ENCODE peak calls at places on chromosome 19, in seven cellular contexts. Z is IMR-90, N is neuronal stem cell, G is H9, V is mesenchymal stem cell, R is H1, W is trophoblast cell. L is an unnamed sample.

GRCh38 chr19:8457209-8457608 is 12.4 kb downstream of the HNRNPM start:
- DNase-seq in N (no peak), W (no peak), G (no peak), R (no peak), V (no peak), Z (no peak), L (no peak)

GRCh38 chr19:50567052-50567841 is 988 bp downstream of the LRRC4B start:
- DNase-seq in N (peak), R (peak), V (no peak), W (no peak), G (no peak), Z (no peak), L (peak)

GRCh38 chr19:492091-492531 is 4.2 kb upstream of the MADCAM1 start:
- DNase-seq in W (peak), G (peak), N (no peak), V (peak), R (no peak), Z (no peak), L (no peak)

GRCh38 chr19:52635786-52636570 is 2.2 kb downstream of the ZNF83 start:
- DNase-seq in N (no peak), Z (peak), W (no peak), G (no peak), R (no peak), V (no peak), L (no peak)

GRCh38 chr19:19169236-19170052 is 619 bp downstream of the MEF2B start:
- DNase-seq in V (no peak), G (no peak), W (no peak), Z (no peak), R (no peak), N (no peak), L (no peak)

GRCh38 chr19:2729943-2730818 is 9.0 kb upstream of the DIRAS1 start:
- DNase-seq in W (no peak), R (no peak), G (no peak), V (no peak), Z (no peak), N (no peak), L (no peak)

GRCh38 chr19:51094696-51095279 is 12.1 kb upstream of the KLK14 start:
- DNase-seq in N (peak), Z (no peak), G (peak), W (no peak), V (peak), R (peak), L (peak)

GRCh38 chr19:5988520-5989387 is 10.8 kb upstream of the RANBP3 start:
- DNase-seq in G (no peak), W (no peak), V (no peak), N (no peak), Z (peak), R (no peak), L (no peak)

GRCh38 chr19:8552810-8553209 is 24.4 kb downstream of the MYO1F start:
- DNase-seq in W (peak), Z (peak), V (no peak), G (peak), N (no peak), R (peak), L (peak)

GRCh38 chr19:13962738-13963602 is 10.7 kb downstream of the DCAF15 start:
- DNase-seq in N (no peak), Z (peak), V (no peak), G (peak), W (no peak), R (peak), L (peak)

GRCh38 chr19:1270854-1271527 is 1.9 kb downstream of the CIRBP start:
- DNase-seq in R (no peak), N (no peak), V (no peak), Z (no peak), W (no peak), G (no peak), L (no peak)

DNA sequence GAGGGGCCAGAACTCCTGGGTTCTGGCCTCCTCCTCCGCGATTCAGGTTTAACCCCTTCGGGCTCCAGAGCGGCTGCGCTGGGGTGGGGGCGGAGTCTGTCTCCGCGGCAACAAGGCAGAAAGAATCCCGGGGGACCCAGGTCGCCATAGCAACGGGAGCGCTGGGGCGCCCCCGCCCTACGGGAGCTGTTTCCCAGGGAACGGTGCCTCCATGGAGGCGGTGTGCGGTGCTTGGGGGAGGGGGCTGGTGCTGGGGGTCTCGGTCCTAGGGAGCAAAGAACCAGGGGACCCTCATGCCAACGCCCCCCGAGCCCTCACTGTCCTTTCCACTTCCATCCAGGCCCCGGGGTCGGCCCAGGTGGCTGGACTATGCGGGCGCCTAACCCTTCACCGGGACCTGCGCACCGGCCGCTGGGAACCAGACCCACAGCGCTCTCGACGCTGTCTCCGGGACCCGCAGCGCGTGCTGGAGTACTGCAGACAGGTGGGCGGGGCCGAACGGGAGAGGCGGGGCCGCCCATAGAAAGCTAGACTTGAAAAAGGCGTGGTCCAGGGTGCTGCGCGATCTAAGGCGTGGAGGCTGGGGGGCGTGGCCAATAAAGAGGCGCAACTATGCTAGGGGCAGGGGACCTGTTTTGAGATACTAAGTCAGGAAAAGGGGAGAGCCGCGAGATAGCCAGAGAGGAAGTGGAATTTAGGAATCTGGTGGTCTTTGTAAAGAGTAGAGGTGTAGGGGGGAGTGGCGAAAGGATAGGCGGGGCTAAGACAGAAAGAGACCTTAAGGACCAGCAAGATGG is 1.2 kb downstream of the APLP1 start:
- DNase-seq in N (peak), G (peak), V (peak), R (peak), Z (peak), W (peak), L (peak)
- H2BK120ac ChIP-seq in N (peak), G (no peak), V (no peak), R (no peak), Z (no peak), W (no peak), L (no peak)

DNA sequence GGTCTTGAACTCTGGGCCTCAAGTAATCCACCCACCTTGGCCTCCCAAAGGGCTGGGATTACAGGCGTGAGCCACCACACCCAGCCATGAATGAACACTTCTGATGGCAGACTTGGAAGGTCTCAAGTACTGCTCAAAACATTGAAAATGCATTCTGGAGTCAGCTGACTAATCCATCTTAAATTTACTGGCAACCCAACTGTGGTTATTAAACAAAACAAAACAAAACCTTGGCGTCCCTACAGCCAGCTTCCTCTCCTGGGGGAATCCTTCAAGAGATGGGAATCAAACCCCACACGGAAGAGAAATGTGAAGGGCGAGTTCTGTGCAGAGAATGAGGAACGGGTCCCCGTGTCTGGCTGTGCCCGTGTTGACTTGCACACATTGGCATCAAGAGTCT is 3.4 kb downstream of the MAP2K2 start:
- DNase-seq in G (no peak), Z (peak), W (no peak), N (no peak), R (no peak), V (peak), L (no peak)
- H3K23ac ChIP-seq in G (no peak), Z (no peak), W (no peak), N (no peak), R (no peak), V (no peak), L (no peak)

GRCh38 chr19:35871611-35872010 is 3.2 kb downstream of the APLP1 start:
- DNase-seq in R (no peak), V (no peak), Z (no peak), W (no peak), G (no peak), N (no peak), L (no peak)

GRCh38 chr19:35879068-35879467 is 10.7 kb downstream of the APLP1 start:
- DNase-seq in R (no peak), N (no peak), W (no peak), V (no peak), G (no peak), Z (no peak), L (no peak)

GRCh38 chr19:35870798-35871197 is 2.4 kb downstream of the APLP1 start:
- DNase-seq in R (peak), N (no peak), V (no peak), Z (no peak), W (no peak), G (peak), L (no peak)

GRCh38 chr19:35872180-35872579 is 3.8 kb downstream of the APLP1 start:
- DNase-seq in V (no peak), N (no peak), G (no peak), W (no peak), Z (no peak), R (no peak), L (peak)

DNA sequence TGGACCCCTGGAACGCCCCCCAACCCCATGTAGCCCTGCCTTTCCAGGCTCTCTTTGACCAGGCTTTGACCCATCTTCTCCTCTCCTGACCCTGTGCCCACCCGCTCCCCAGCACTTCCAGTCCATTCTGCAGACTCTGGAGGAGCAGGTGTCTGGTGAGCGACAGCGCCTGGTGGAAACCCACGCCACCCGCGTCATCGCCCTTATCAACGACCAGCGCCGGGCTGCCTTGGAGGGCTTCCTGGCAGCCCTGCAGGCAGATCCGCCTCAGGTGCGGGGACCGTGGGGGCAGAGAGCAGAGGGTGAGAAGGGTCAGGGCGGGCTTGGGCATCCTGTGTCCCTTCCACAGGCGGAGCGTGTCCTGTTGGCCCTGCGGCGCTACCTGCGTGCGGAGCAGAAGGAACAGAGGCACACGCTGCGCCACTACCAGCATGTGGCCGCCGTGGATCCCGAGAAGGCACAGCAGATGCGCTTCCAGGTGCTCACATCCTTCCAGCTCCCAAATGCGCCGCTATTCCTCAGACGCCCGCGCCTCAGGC is 6.1 kb downstream of the APLP1 start:
- DNase-seq in W (no peak), V (no peak), N (no peak), R (no peak), G (no peak), Z (no peak), L (no peak)
- H3K4ac ChIP-seq in W (no peak), V (no peak), N (no peak), R (no peak), G (no peak), Z (no peak), L (no peak)

DNA sequence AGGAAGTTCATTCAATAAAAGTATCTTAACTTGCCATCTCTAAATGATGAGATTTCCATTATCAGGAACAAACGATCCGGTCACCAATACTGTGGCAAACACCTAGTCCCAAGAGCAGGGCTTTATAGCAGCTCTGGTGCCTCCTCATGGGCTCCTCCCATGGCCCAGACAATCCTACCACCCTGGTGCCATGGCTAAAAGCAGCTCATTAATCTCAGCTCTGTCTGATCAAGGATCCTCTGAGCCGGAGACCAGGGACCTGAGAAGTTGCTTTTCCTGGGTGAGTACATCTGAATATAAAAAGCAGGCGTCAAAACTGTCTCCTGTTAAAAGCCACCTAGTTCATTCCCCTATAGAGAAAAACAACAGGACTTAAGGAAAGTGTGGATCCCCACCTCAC is 30.4 kb downstream of the TSHZ3 start:
- DNase-seq in N (no peak), W (no peak), V (no peak), G (no peak), Z (no peak), R (no peak), L (no peak)
- H2BK120ac ChIP-seq in N (no peak), W (no peak), V (no peak), G (peak), Z (no peak), R (no peak), L (no peak)

GRCh38 chr19:4821265-4821664 is 10.2 kb downstream of the TICAM1 start:
- DNase-seq in V (no peak), N (no peak), W (no peak), G (no peak), Z (no peak), R (no peak), L (no peak)

GRCh38 chr19:4829001-4829712 is 2.4 kb downstream of the TICAM1 start:
- DNase-seq in R (no peak), G (no peak), V (no peak), N (no peak), Z (no peak), W (no peak), L (no peak)

GRCh38 chr19:4817467-4818277 is 13.8 kb downstream of the TICAM1 start:
- DNase-seq in V (no peak), R (no peak), W (no peak), N (no peak), Z (no peak), G (no peak), L (no peak)

DNA sequence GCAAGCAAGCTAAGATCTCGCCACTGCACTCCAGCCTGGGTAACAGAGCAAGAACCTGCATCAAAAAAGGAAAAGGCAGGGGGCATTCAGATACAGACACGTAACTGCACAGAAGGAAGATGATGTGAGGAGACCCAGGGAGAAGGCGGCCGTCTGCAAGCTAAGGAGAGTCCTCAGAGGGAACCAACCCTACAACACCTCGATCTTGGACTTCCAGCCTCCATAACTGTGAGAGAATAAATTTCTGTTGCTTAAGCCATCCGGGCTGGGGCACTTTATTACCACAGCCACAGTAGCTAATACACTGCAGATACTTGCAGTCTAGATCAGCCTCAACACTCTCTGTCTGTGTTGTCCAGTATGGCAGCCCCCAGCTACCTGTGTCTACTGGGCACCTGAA is 7.9 kb downstream of the TICAM1 start:
- DNase-seq in V (no peak), G (no peak), N (no peak), Z (no peak), R (no peak), W (no peak), L (no peak)
- H3K23ac ChIP-seq in V (no peak), G (no peak), N (no peak), Z (no peak), R (no peak), W (no peak), L (no peak)

GRCh38 chr19:10643968-10644290 is 10.2 kb upstream of the ILF3 start:
- DNase-seq in Z (no peak), G (no peak), N (no peak), R (no peak), V (no peak), W (no peak), L (no peak)

GRCh38 chr19:10651821-10652220 is 2.3 kb upstream of the ILF3 start:
- DNase-seq in Z (no peak), W (no peak), N (no peak), V (no peak), G (no peak), R (no peak), L (no peak)

GRCh38 chr19:10644351-10645007 is 9.7 kb upstream of the ILF3 start:
- DNase-seq in G (peak), N (peak), R (peak), Z (peak), V (peak), W (peak), L (peak)

GRCh38 chr19:10646781-10647180 is 7.4 kb upstream of the ILF3 start:
- DNase-seq in Z (no peak), R (no peak), N (no peak), W (no peak), V (no peak), G (no peak), L (no peak)

DNA sequence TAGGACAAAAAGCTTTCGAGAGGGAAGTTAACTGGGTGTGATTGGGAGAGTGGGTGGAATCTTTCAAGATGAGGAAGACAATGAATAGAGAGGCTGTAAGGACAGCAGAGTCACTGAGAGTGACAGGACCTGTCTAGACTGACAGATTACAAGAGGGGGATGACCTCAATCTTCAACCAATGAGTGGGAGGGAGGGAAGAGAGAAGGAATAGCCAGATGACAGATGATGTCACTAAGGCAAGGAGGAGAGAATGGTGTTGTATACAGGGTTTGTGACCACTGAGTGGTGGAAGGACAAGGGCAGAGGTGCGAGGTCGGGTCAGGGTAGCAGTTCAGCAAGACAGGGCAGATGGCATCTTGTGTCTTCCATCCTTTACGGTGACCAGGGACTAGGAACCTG is 5.8 kb upstream of the ILF3 start:
- DNase-seq in W (no peak), V (no peak), G (no peak), R (no peak), Z (no peak), N (no peak), L (no peak)
- H3K4ac ChIP-seq in W (no peak), V (no peak), G (no peak), R (no peak), Z (no peak), N (no peak), L (no peak)

GRCh38 chr19:30070970-30071632 is 129.1 kb downstream of the URI1 start:
- DNase-seq in G (no peak), W (no peak), V (no peak), N (no peak), R (no peak), Z (no peak), L (no peak)

GRCh38 chr19:30074741-30075460 is 132.9 kb downstream of the URI1 start:
- DNase-seq in R (no peak), W (no peak), N (no peak), Z (no peak), V (no peak), G (no peak), L (no peak)

GRCh38 chr19:30071871-30072270 is 129.8 kb downstream of the URI1 start:
- DNase-seq in G (no peak), N (no peak), R (no peak), W (no peak), Z (no peak), V (no peak), L (no peak)

GRCh38 chr19:30074096-30074495 is 132.1 kb downstream of the URI1 start:
- DNase-seq in V (no peak), N (no peak), W (no peak), G (no peak), Z (no peak), R (no peak), L (no peak)

DNA sequence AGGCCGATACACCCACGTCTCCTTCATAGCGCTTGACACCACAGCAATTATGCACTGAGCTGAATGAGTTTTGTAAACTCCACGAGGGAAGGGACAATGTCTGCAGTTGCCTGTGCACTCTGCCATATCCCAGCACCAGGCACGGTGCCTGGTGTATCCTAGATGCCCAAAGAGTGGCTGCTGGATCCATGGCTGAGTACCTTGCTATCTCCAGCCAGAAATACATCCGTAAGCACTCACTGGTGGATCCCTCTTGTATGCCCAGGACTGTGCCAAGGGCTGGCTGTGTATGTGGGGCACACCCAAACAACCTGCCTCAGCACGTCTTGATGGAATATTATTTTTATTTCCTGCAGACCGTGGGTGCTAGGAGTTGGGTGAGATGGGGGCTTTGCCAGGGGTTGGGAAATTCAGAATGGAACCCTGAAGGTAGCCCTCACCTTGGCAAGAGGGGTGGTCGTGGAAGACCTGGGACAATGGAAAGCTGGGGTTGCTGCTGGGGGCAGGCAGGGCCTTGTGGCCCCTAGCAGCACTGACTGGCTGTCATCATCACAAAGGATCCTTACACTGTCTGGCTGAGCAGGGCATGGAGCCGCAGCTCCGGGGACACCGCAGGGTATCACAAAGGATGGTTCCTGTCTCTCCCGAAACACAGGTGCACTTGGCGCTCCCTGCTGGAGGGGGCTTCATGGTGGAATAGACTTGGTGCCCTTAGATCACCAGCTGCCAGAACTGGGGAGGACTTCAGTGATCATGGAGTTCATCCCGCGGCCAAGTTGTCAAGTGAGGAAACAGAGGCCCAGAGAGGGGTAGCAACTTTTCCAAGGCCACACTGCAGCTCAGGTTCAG is 131.3 kb downstream of the URI1 start:
- DNase-seq in N (no peak), G (no peak), W (no peak), Z (no peak), V (no peak), R (no peak), L (peak)
- H2BK120ac ChIP-seq in N (peak), G (no peak), W (no peak), Z (no peak), V (no peak), R (no peak), L (no peak)

L was measured in mesendoderm.